ENCODE peak calls at places on chromosomes 5 and 9, in eight cellular contexts. L, Y, W, I, E, M, F and B are unnamed samples.

GRCh38 chr5:55172051-55172899 is 702 bp downstream of the CDC20B start:
- DNase-seq in Y (peak), F (no peak), W (no peak), L (peak), E (peak), M (peak), I (peak), B (peak)

GRCh38 chr5:41213340-41213739 is at the start of gene C6:
- DNase-seq in I (no peak), F (no peak), Y (peak), E (no peak), L (peak), W (no peak), M (no peak), B (no peak)

GRCh38 chr5:56382896-56383295 is 149.8 kb upstream of the ANKRD55 start:
- DNase-seq in W (no peak), E (no peak), Y (no peak), F (no peak), L (no peak), I (no peak), M (no peak), B (no peak)

GRCh38 chr9:15253197-15253596 is 53.8 kb downstream of the TTC39B start:
- DNase-seq in W (no peak), Y (peak), F (no peak), E (no peak), L (peak), I (no peak), M (no peak), B (no peak)

GRCh38 chr5:107669543-107670027 is 1.2 kb downstream of the EFNA5 start:
- DNase-seq in W (peak), M (no peak), Y (peak), I (peak), L (no peak), F (peak), E (peak), B (peak)

GRCh38 chr5:149962040-149962439 is 1.5 kb downstream of the SLC26A2 start:
- DNase-seq in F (no peak), W (no peak), I (peak), Y (peak), M (no peak), E (peak), L (peak), B (no peak)

GRCh38 chr5:132767150-132767549 is 9.9 kb downstream of the SEPTIN8 start:
- DNase-seq in Y (no peak), L (no peak), E (no peak), F (peak), W (no peak), M (no peak), I (no peak), B (no peak)

GRCh38 chr5:32059779-32060178 is 114.3 kb downstream of the GOLPH3 start:
- DNase-seq in W (no peak), Y (no peak), E (peak), F (no peak), M (no peak), L (peak), I (peak), B (no peak)

GRCh38 chr5:76855961-76856360 is 6.1 kb downstream of the S100Z start:
- DNase-seq in F (no peak), M (no peak), L (no peak), E (no peak), Y (no peak), W (no peak), I (no peak), B (no peak)

GRCh38 chr9:131809941-131810344 is 70.1 kb upstream of the RAPGEF1 start:
- DNase-seq in I (no peak), E (no peak), L (no peak), F (no peak), Y (peak), M (no peak), W (no peak), B (no peak)

GRCh38 chr5:156934450-156935211 is 28.4 kb downstream of the TIMD4 start:
- DNase-seq in F (no peak), W (no peak), Y (no peak), I (no peak), E (peak), L (peak), M (no peak), B (no peak)

GRCh38 chr5:27217977-27218376 is 179.6 kb upstream of the CDH9 start:
- DNase-seq in L (no peak), F (peak), M (no peak), I (no peak), E (no peak), W (no peak), Y (no peak), B (no peak)

GRCh38 chr5:83891261-83891660 is 170.6 kb upstream of the HAPLN1 start:
- DNase-seq in Y (no peak), L (no peak), M (no peak), W (no peak), E (no peak), F (no peak), I (no peak), B (no peak)